ENCODE peak calls at places on chromosome 2, in five cellular contexts. O is stomach; K is MM.1S; Q is CD8-positive, alpha-beta T cell; S is endothelial cell of umbilical vein. R is an unnamed sample. For H3K9me3, the result is how much of the 10 kb centered on the place peaks cover.

GRCh38 chr2:205701509-205701908 is 19.2 kb downstream of the NRP2 start:
- DNase-seq in O (no peak), K (no peak), S (no peak), Q (no peak), R (no peak)

GRCh38 chr2:72211359-72211758 is 63.7 kb upstream of the CYP26B1 start:
- DNase-seq in Q (no peak), S (no peak), K (no peak), O (no peak), R (no peak)

GRCh38 chr2:138744709-138745108 is 35.5 kb downstream of the NXPH2 start:
- DNase-seq in K (no peak), S (no peak), O (no peak), Q (no peak), R (no peak)

GRCh38 chr2:216013080-216013909 is at the start of gene MREG:
- DNase-seq in Q (peak), S (peak), K (peak), O (peak), R (peak)

GRCh38 chr2:134549104-134549503 is 169.7 kb downstream of the TMEM163 start:
- DNase-seq in K (no peak), Q (no peak), S (no peak), O (no peak), R (no peak)

GRCh38 chr2:43139996-43140621 is 86.3 kb downstream of the ZFP36L2 start:
- DNase-seq in K (no peak), O (no peak), S (peak), Q (no peak), R (peak)

GRCh38 chr2:9251154-9252001 is 44.8 kb downstream of the ASAP2 start:
- DNase-seq in S (peak), Q (no peak), K (no peak), O (peak), R (no peak)

GRCh38 chr2:109174214-109174613 is 45.2 kb downstream of the SH3RF3 start:
- DNase-seq in Q (no peak), S (peak), K (no peak), O (no peak), R (no peak)

GRCh38 chr2:48912110-48912509 is 156.6 kb upstream of the LHCGR start:
- DNase-seq in O (no peak), Q (no peak), K (peak), S (no peak), R (no peak)

GRCh38 chr2:30127016-30127893 is 19.6 kb upstream of the YPEL5 start:
- DNase-seq in S (peak), O (no peak), K (no peak), Q (no peak), R (no peak)

GRCh38 chr2:190882327-190882766 is 1.7 kb downstream of the GLS start:
- DNase-seq in S (peak), O (no peak), K (no peak), Q (no peak), R (no peak)

GRCh38 chr2:140861666-140862065 is 1269.2 kb downstream of the LRP1B start:
- DNase-seq in Q (no peak), K (no peak), S (no peak), O (no peak), R (no peak)

GRCh38 chr2:182941939-182942338 is 75.5 kb upstream of the FRZB start:
- DNase-seq in Q (no peak), K (no peak), S (no peak), O (no peak), R (no peak)

GRCh38 chr2:174588463-174588862 is 9.1 kb downstream of the WIPF1 start:
- DNase-seq in O (no peak), K (no peak), S (no peak), Q (peak), R (no peak)

GRCh38 chr2:230975927-230976326 is 20.0 kb upstream of the SPATA3 start:
- DNase-seq in K (no peak), Q (peak), S (no peak), O (no peak), R (no peak)

GRCh38 chr2:237627463-237628321 is at the start of gene LRRFIP1:
- DNase-seq in K (no peak), S (peak), O (peak), Q (no peak), R (no peak)

GRCh38 chr2:28453396-28453795 is 42.5 kb upstream of the PLB1 start:
- DNase-seq in K (no peak), Q (no peak), S (no peak), O (no peak), R (no peak)

GRCh38 chr2:226295123-226295522 is 504.5 kb downstream of the IRS1 start:
- DNase-seq in S (no peak), O (no peak), Q (no peak), K (no peak), R (no peak)

GRCh38 chr2:205403244-205403845 is 279.0 kb upstream of the NRP2 start:
- DNase-seq in K (no peak), Q (no peak), S (no peak), O (no peak), R (no peak)

GRCh38 chr2:32805104-32806095 is 141.4 kb upstream of the LTBP1 start:
- DNase-seq in O (no peak), K (no peak), S (peak), Q (no peak), R (no peak)

GRCh38 chr2:66134113-66134730 is 300.7 kb upstream of the MEIS1 start:
- DNase-seq in K (no peak), O (no peak), S (no peak), Q (no peak), R (no peak)

GRCh38 chr2:74420006-74420405 is 1.4 kb downstream of the C2orf81 start:
- DNase-seq in S (no peak), O (no peak), Q (no peak), K (no peak), R (no peak)

GRCh38 chr2:2839393-2840096 is 508.5 kb upstream of the MYT1L start:
- DNase-seq in O (peak), K (no peak), Q (no peak), S (no peak), R (no peak)

GRCh38 chr2:198657520-198658121 is 800.1 kb downstream of the SATB2 start:
- DNase-seq in Q (no peak), S (peak), O (no peak), K (peak), R (no peak)

GRCh38 chr2:143968860-143969259 is 551.1 kb downstream of the ZEB2 start:
- DNase-seq in S (no peak), K (no peak), Q (no peak), O (no peak), R (no peak)

GRCh38 chr2:111100765-111101162 is 19.9 kb upstream of the BCL2L11 start:
- DNase-seq in Q (no peak), S (no peak), O (no peak), K (peak), R (no peak)

GRCh38 chr2:207143474-207144190 is 22.1 kb downstream of the KLF7 start:
- DNase-seq in K (peak), O (peak), Q (peak), S (peak), R (peak)

DNA sequence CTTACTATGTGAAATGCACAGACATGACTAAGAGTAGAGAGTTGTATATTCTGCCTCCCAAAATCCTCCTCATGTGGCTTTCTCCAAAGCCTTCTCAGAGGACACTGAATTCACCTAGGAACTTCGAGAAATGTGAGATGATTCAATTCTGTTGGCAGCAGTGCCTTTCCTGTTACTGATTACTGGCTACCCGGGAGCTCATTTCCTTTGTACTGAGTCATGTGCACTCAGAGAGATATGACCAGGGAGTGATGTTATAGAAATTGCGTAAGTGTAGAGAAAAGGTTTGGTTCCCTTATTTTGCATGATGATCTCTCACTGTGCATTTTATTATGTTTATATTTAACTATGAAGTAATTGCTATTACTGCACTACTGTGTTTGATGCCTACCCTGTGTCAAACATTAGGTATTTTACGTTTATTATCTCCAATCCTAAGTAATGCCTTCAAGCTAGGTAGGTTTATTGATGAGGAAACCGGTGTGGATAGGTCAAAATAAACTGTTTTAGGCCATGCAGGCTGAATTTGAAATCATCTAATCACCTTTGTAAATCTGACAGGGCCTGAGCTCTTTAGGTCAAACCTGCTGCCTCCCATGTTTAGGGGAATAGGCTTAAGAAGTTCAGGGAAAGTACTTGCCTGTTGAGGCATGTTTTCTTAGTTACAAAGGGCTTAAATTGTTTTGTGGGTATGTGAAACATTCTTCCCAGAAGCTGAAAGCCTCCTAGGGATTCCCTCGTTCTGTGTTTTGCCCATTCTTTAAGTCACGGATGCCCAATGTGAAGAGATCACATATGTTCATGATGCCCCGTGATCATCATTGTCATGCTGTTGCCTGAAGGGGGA is 86.8 kb downstream of the FMNL2 start:
- DNase-seq in O (peak), S (peak), K (no peak), Q (no peak), R (no peak)
- H3K4me3 ChIP-seq in O (no peak), S (peak), K (no peak), Q (no peak), R (no peak)

DNA sequence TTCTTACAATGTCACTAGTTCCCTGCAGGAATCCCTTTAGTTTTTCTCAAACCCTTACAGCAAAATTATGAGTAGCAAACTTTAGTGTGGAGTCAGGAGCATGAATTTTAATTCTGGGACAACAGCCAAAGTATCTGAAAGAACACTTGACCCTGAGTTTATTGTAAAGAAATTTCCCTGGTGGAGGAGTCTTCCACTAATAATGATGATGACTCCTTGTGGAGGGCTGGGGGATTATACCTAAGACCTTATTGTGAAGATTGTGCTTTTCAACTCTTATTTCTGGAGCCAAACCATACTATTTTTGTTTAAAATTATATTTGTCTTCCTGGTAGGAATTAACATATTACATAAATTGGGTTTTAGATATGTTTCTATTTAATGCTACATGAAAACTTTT is 217.0 kb downstream of the MYO3B start:
- DNase-seq in O (no peak), Q (no peak), S (no peak), K (no peak), R (no peak)
- TF ChIP-seq CTCF in O (no peak), Q (no peak), S (no peak), K (no peak), R (no peak)

GRCh38 chr2:179349670-179350303 is 85.2 kb upstream of the SESTD1 start:
- DNase-seq in O (no peak), K (no peak), Q (no peak), S (no peak), R (no peak)

GRCh38 chr2:179354739-179355537 is 90.3 kb upstream of the SESTD1 start:
- DNase-seq in S (peak), Q (no peak), K (no peak), O (no peak), R (no peak)

GRCh38 chr2:179354296-179354695 is 89.7 kb upstream of the SESTD1 start:
- DNase-seq in K (no peak), S (no peak), Q (no peak), O (no peak), R (no peak)

GRCh38 chr2:179348921-179349320 is 84.3 kb upstream of the SESTD1 start:
- DNase-seq in K (no peak), O (no peak), S (no peak), Q (no peak), R (no peak)

GRCh38 chr2:179352181-179352580 is 87.5 kb upstream of the SESTD1 start:
- DNase-seq in Q (no peak), O (no peak), K (no peak), S (no peak), R (no peak)
- H3K9me3 ChIP-seq in Q (under half), O (under half), K (under half), S (under half), R (under half)

DNA sequence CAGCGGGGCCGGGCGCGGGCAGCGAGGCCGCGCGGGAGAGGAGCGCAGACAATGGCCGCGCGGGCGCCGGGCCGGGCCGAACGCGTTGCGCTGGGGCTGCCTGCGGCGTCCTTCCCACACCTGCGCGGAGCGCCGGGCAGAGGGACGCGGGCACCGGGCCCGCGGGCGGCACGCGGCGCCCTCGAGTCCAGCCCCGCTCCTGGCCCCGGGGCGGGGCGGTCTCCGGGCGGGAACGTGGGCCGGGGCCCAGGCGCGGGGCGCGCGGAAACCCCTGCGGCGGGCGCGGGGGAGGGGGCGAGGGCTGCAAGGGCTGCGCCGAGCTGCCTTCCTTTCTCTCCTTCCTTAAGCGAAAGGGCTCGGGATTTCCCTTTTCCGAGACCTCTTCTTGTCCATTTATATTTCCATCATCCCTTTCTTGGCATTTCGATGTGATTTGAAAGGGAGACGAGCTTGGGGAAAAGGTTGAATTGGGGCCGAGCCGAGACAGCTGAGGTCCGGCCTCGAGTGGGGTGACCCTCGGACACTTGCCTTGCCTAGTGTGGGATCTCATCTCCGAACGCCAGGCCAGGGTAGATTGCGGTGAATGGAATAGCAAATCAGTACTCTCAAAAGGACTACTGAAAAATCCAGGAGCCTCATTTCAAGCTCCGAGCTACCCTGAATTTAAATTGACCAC is 678 bp downstream of the KLHL23 start:
- DNase-seq in S (peak), O (peak), Q (no peak), K (no peak), R (peak)
- H3K4me3 ChIP-seq in S (peak), O (peak), Q (peak), K (peak), R (peak)

R was measured in heart left ventricle.